ENCODE peak calls at places on chromosomes 16 and 17, in six cellular contexts. I, S, T, Y, Q and J are unnamed samples.

GRCh38 chr16:66344533-66345145 is 21.9 kb upstream of the CDH5 start:
- DNase-seq in I (peak), S (peak), T (no peak), Y (peak), Q (peak), J (peak)

GRCh38 chr17:48952904-48953303 is 8.3 kb upstream of the SNF8 start:
- DNase-seq in I (no peak), S (no peak), T (no peak), Y (no peak), Q (no peak), J (no peak)

GRCh38 chr16:63289834-63290460 is 1253.7 kb upstream of the CDH8 start:
- DNase-seq in I (peak), S (peak), T (no peak), Y (peak), Q (peak), J (peak)

GRCh38 chr16:9033125-9033830 is 58.2 kb upstream of the HAPSTR1 start:
- DNase-seq in I (peak), S (peak), T (no peak), Y (peak), Q (peak), J (peak)

GRCh38 chr17:67200727-67201301 is 44.2 kb downstream of the HELZ start:
- DNase-seq in I (no peak), S (peak), T (no peak), Y (no peak), Q (no peak), J (no peak)

GRCh38 chr16:80324371-80324770 is 216.4 kb upstream of the DYNLRB2 start:
- DNase-seq in I (no peak), S (no peak), T (no peak), Y (no peak), Q (no peak), J (no peak)

GRCh38 chr17:39406951-39407350 is 5.5 kb upstream of the FBXL20 start:
- DNase-seq in I (no peak), S (no peak), T (no peak), Y (no peak), Q (no peak), J (no peak)

GRCh38 chr17:19728114-19728495 is 11.7 kb upstream of the SLC47A2 start:
- DNase-seq in I (peak), S (peak), T (no peak), Y (peak), Q (peak), J (no peak)

GRCh38 chr16:81204794-81205680 is 33.5 kb upstream of the BCO1 start:
- DNase-seq in I (peak), S (peak), T (no peak), Y (peak), Q (peak), J (peak)

GRCh38 chr17:50199651-50200446 is 1.6 kb downstream of the COL1A1 start:
- DNase-seq in I (peak), S (peak), T (peak), Y (peak), Q (peak), J (peak)

GRCh38 chr17:47288531-47289116 is 35.0 kb downstream of the ITGB3 start:
- DNase-seq in I (peak), S (no peak), T (no peak), Y (no peak), Q (no peak), J (no peak)

GRCh38 chr17:4344926-4345325 is 21.5 kb downstream of the UBE2G1 start:
- DNase-seq in I (no peak), S (no peak), T (no peak), Y (no peak), Q (no peak), J (no peak)